ENCODE peak calls at places on chromosome 19, in eight cellular contexts. One of them, this sample, is unnamed.

GRCh38 chr19:33298146-33298911 is 4.0 kb downstream of the CEBPA start:
- DNase-seq in dermis blood vessel endothelial cell: no peak
- DNase-seq in sciatic nerve: no peak
- DNase-seq in T-helper 1 cell: no peak
- DNase-seq in Right ventricle myocardium superior: no peak
- DNase-seq in neuronal stem cell: no peak
- DNase-seq in GM12878: no peak
- DNase-seq in non-pigmented ciliary epithelial cell: no peak
- DNase-seq in this sample: no peak

GRCh38 chr19:18450934-18451836 is 13.3 kb upstream of the ISYNA1 start:
- DNase-seq in dermis blood vessel endothelial cell: peak
- DNase-seq in sciatic nerve: peak
- DNase-seq in T-helper 1 cell: peak
- DNase-seq in Right ventricle myocardium superior: peak
- DNase-seq in neuronal stem cell: peak
- DNase-seq in GM12878: no peak
- DNase-seq in non-pigmented ciliary epithelial cell: no peak
- DNase-seq in this sample: peak

GRCh38 chr19:19294914-19295313 is 21.8 kb upstream of the TM6SF2 start:
- DNase-seq in dermis blood vessel endothelial cell: no peak
- DNase-seq in sciatic nerve: no peak
- DNase-seq in T-helper 1 cell: no peak
- DNase-seq in Right ventricle myocardium superior: no peak
- DNase-seq in neuronal stem cell: no peak
- DNase-seq in GM12878: no peak
- DNase-seq in non-pigmented ciliary epithelial cell: no peak
- DNase-seq in this sample: no peak

GRCh38 chr19:418761-419632 is 10.1 kb upstream of the C2CD4C start:
- DNase-seq in dermis blood vessel endothelial cell: peak
- DNase-seq in sciatic nerve: no peak
- DNase-seq in T-helper 1 cell: no peak
- DNase-seq in Right ventricle myocardium superior: peak
- DNase-seq in neuronal stem cell: no peak
- DNase-seq in GM12878: no peak
- DNase-seq in non-pigmented ciliary epithelial cell: no peak
- DNase-seq in this sample: peak

GRCh38 chr19:33841685-33842084 is 45.0 kb downstream of the KCTD15 start:
- DNase-seq in dermis blood vessel endothelial cell: no peak
- DNase-seq in sciatic nerve: no peak
- DNase-seq in T-helper 1 cell: no peak
- DNase-seq in Right ventricle myocardium superior: no peak
- DNase-seq in neuronal stem cell: no peak
- DNase-seq in GM12878: no peak
- DNase-seq in non-pigmented ciliary epithelial cell: no peak
- DNase-seq in this sample: no peak

GRCh38 chr19:56983148-56983547 is 136.6 kb upstream of the USP29 start:
- DNase-seq in dermis blood vessel endothelial cell: no peak
- DNase-seq in sciatic nerve: no peak
- DNase-seq in T-helper 1 cell: no peak
- DNase-seq in Right ventricle myocardium superior: no peak
- DNase-seq in neuronal stem cell: peak
- DNase-seq in GM12878: no peak
- DNase-seq in non-pigmented ciliary epithelial cell: no peak
- DNase-seq in this sample: no peak

GRCh38 chr19:33677745-33678426 is 56.1 kb downstream of the CHST8 start:
- DNase-seq in dermis blood vessel endothelial cell: no peak
- DNase-seq in sciatic nerve: no peak
- DNase-seq in T-helper 1 cell: no peak
- DNase-seq in Right ventricle myocardium superior: no peak
- DNase-seq in neuronal stem cell: peak
- DNase-seq in GM12878: no peak
- DNase-seq in non-pigmented ciliary epithelial cell: no peak
- DNase-seq in this sample: no peak

GRCh38 chr19:49913720-49914119 is 15.3 kb upstream of the ATF5 start:
- DNase-seq in dermis blood vessel endothelial cell: no peak
- DNase-seq in sciatic nerve: no peak
- DNase-seq in T-helper 1 cell: no peak
- DNase-seq in Right ventricle myocardium superior: no peak
- DNase-seq in neuronal stem cell: no peak
- DNase-seq in GM12878: no peak
- DNase-seq in non-pigmented ciliary epithelial cell: no peak
- DNase-seq in this sample: no peak

This sample was measured in left cardiac atrium.